ENCODE peak calls at places on chromosomes 2 and 18, in seven cellular contexts. Q, B, I, M, N, A and P are unnamed samples.

GRCh38 chr2:20796374-20796791 is 26.5 kb downstream of the LDAH start:
- DNase-seq in N (no peak), A (peak; percentile 59), M (no peak), B (no peak), Q (no peak), I (peak; percentile 63), P (no peak)

GRCh38 chr2:121903037-121903689 is 147.7 kb downstream of the TSN start:
- DNase-seq in A (no peak), I (no peak), N (no peak), M (no peak), Q (no peak), B (no peak), P (no peak)

GRCh38 chr2:116719841-116720240 is 1094.7 kb upstream of the DDX18 start:
- DNase-seq in B (no peak), A (no peak), I (no peak), N (no peak), M (no peak), Q (no peak), P (no peak)

GRCh38 chr2:195168369-195168768 is 488.7 kb upstream of the SLC39A10 start:
- DNase-seq in B (no peak), Q (no peak), I (no peak), M (no peak), N (no peak), A (no peak), P (no peak)

GRCh38 chr2:70715161-70715985 is 52.6 kb downstream of the ADD2 start:
- DNase-seq in B (no peak), I (peak; percentile 28), Q (peak; percentile 51), A (no peak), N (peak; percentile 70), M (peak; percentile 24), P (peak; percentile 37)

GRCh38 chr2:42874838-42875801 is 82.7 kb upstream of the HAAO start:
- DNase-seq in Q (no peak), B (no peak), M (peak; percentile 48), A (no peak), I (no peak), N (no peak), P (peak; percentile 56)

GRCh38 chr18:55185391-55185790 is 226.1 kb upstream of the CCDC68 start:
- DNase-seq in A (no peak), M (no peak), B (no peak), N (no peak), Q (no peak), I (no peak), P (no peak)

GRCh38 chr2:134988994-134989605 is 58.1 kb downstream of the MAP3K19 start:
- DNase-seq in Q (no peak), M (no peak), B (no peak), N (no peak), A (peak; percentile 27), I (no peak), P (no peak)

GRCh38 chr18:3251249-3251962 is 3.8 kb downstream of the MYL12A start:
- DNase-seq in A (no peak), Q (no peak), N (no peak), M (no peak), B (no peak), I (no peak), P (no peak)

GRCh38 chr18:457533-457932 is 43.0 kb downstream of the COLEC12 start:
- DNase-seq in M (no peak), Q (no peak), B (no peak), N (no peak), I (no peak), A (no peak), P (no peak)

GRCh38 chr2:62407838-62408589 is 98.0 kb downstream of the TMEM17 start:
- DNase-seq in I (no peak), M (no peak), A (peak; percentile 22), N (no peak), Q (no peak), B (no peak), P (no peak)

GRCh38 chr2:127355407-127356008 is 32.3 kb downstream of the MAP3K2 start:
- DNase-seq in A (peak; percentile 56), I (no peak), B (no peak), Q (no peak), M (no peak), N (no peak), P (no peak)

GRCh38 chr18:50460062-50460461 is 85.2 kb downstream of the SKA1 start:
- DNase-seq in I (no peak), B (no peak), Q (no peak), A (no peak), M (no peak), N (no peak), P (no peak)

GRCh38 chr2:196801578-196801977 is 2.1 kb upstream of the GTF3C3 start:
- DNase-seq in N (no peak), B (no peak), I (no peak), Q (no peak), A (no peak), M (no peak), P (no peak)

GRCh38 chr2:52269696-52270485 is 1238.0 kb upstream of the NRXN1 start:
- DNase-seq in A (no peak), M (no peak), Q (no peak), I (no peak), N (no peak), B (no peak), P (no peak)

GRCh38 chr2:54374965-54375364 is 81.2 kb upstream of the SPTBN1 start:
- DNase-seq in Q (no peak), B (no peak), M (no peak), A (no peak), I (no peak), N (no peak), P (no peak)

GRCh38 chr2:20178404-20179178 is 46.3 kb downstream of the SDC1 start:
- DNase-seq in N (no peak), A (no peak), B (no peak), M (no peak), Q (no peak), I (no peak), P (no peak)

GRCh38 chr2:23495661-23496114 is 110.7 kb downstream of the KLHL29 start:
- DNase-seq in Q (no peak), I (no peak), A (no peak), B (no peak), N (no peak), M (no peak), P (no peak)

GRCh38 chr2:133605031-133605773 is 36.9 kb upstream of the NCKAP5 start:
- DNase-seq in A (no peak), Q (peak; percentile 66), N (no peak), M (no peak), B (no peak), I (no peak), P (no peak)

GRCh38 chr2:56118474-56118873 is 65.3 kb upstream of the CCDC85A start:
- DNase-seq in B (no peak), Q (no peak), I (no peak), M (peak; percentile 49), A (peak; percentile 86), N (no peak), P (peak; percentile 66)

GRCh38 chr18:23077493-23078256 is 57.6 kb upstream of the CABLES1 start:
- DNase-seq in B (no peak), N (no peak), M (no peak), Q (no peak), A (peak; percentile 42), I (peak; percentile 58), P (peak; percentile 64)

GRCh38 chr2:36404312-36404711 is 48.7 kb downstream of the CRIM1 start:
- DNase-seq in B (no peak), M (no peak), Q (no peak), I (no peak), N (no peak), A (no peak), P (no peak)

GRCh38 chr2:232333361-232334135 is 45.0 kb upstream of the ALPP start:
- DNase-seq in B (no peak), N (no peak), A (peak; percentile 52), Q (no peak), I (peak; percentile 67), M (peak; percentile 65), P (peak; percentile 86)

GRCh38 chr18:59877366-59877765 is 22.4 kb upstream of the PMAIP1 start:
- DNase-seq in Q (no peak), I (no peak), N (no peak), A (no peak), M (no peak), B (no peak), P (no peak)

GRCh38 chr2:235263205-235264120 is 230.4 kb upstream of the AGAP1 start:
- DNase-seq in B (peak; percentile 49), I (peak; percentile 65), Q (peak; percentile 40), M (peak; percentile 38), N (peak; percentile 97), A (peak; percentile 68), P (peak; percentile 69)

GRCh38 chr2:118098307-118098706 is 10.0 kb downstream of the INSIG2 start:
- DNase-seq in B (no peak), N (no peak), Q (no peak), A (no peak), M (no peak), I (no peak), P (no peak)

GRCh38 chr2:187994464-187995331 is 297.0 kb upstream of the GULP1 start:
- DNase-seq in B (no peak), M (peak; percentile 38), N (peak; percentile 80), Q (peak; percentile 22), I (no peak), A (peak; percentile 58), P (peak; percentile 66)

GRCh38 chr2:9780368-9781130 is 62.7 kb upstream of the TAF1B start:
- DNase-seq in I (no peak), A (no peak), Q (no peak), M (no peak), B (no peak), N (no peak), P (no peak)